ENCODE peak calls at places on chromosomes 1 and 21, in five cellular contexts. S is ovary; C is psoas muscle; B is CD8-positive, alpha-beta T cell; H is lower lobe of right lung. N is an unnamed sample. For H3K9me3, the result is how much of the 10 kb centered on the place peaks cover.

GRCh38 chr1:93815738-93816110 is 63.3 kb downstream of the DNTTIP2 start:
- DNase-seq in B (no peak), H (no peak), C (no peak), S (no peak), N (no peak)

GRCh38 chr1:35223109-35223630 is 30.2 kb upstream of the SFPQ start:
- DNase-seq in H (no peak), B (no peak), S (no peak), C (no peak), N (no peak)

GRCh38 chr1:59967141-59967697 is 40.6 kb upstream of the CYP2J2 start:
- DNase-seq in C (no peak), B (no peak), S (no peak), H (no peak), N (no peak)

GRCh38 chr1:205396972-205397616 is 24.8 kb downstream of the LEMD1 start:
- DNase-seq in C (no peak), B (no peak), S (no peak), H (no peak), N (no peak)

GRCh38 chr1:245657371-245657770 is 502.6 kb downstream of the KIF26B start:
- DNase-seq in B (no peak), S (no peak), C (no peak), H (no peak), N (no peak)

GRCh38 chr1:196180847-196181593 is 427.2 kb downstream of the KCNT2 start:
- DNase-seq in C (no peak), B (no peak), H (no peak), S (no peak), N (no peak)

GRCh38 chr1:180815188-180815587 is 97.5 kb upstream of the KIAA1614 start:
- DNase-seq in B (no peak), C (no peak), S (no peak), H (no peak), N (no peak)

GRCh38 chr21:21291883-21292569 is 293.8 kb downstream of the NCAM2 start:
- DNase-seq in S (no peak), H (no peak), B (no peak), C (no peak), N (no peak)

GRCh38 chr1:113804421-113805255 is 7.6 kb downstream of the RSBN1 start:
- DNase-seq in B (no peak), H (no peak), S (no peak), C (no peak), N (no peak)

GRCh38 chr1:63423649-63424048 is 56.2 kb downstream of the ALG6 start:
- DNase-seq in H (no peak), B (no peak), C (no peak), S (no peak), N (no peak)

GRCh38 chr1:1748686-1749321 is 24.6 kb upstream of the CDK11A start:
- DNase-seq in B (no peak), H (no peak), S (no peak), C (no peak), N (no peak)

GRCh38 chr1:113768916-113769598 is 9.8 kb upstream of the PHTF1 start:
- DNase-seq in H (no peak), C (no peak), B (no peak), S (no peak), N (no peak)

GRCh38 chr21:39911286-39911685 is 44.0 kb downstream of the PCP4 start:
- DNase-seq in S (no peak), H (no peak), B (no peak), C (no peak), N (no peak)

DNA sequence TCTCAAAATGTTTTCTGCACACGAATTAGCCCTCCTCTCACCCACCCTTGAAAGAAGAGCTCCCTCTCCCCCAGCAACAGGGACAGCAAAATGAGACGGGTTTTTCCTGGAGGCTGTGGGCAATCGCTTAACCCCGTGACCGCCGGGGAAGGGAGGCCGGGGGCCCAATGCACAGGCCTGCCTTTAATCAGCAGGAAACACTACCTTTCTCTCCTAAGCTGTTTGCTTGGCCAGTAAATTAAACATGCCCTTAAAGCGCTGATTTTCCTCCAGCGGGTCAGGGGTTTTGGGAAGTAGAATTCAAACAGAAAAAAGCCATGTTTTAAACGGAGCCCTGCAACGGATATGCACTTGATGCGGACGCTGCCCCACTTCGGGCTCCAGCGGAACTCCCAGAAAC is 114.4 kb downstream of the PRDM16 start:
- DNase-seq in H (no peak), S (no peak), B (no peak), C (no peak), N (no peak)
- H3K9me3 ChIP-seq in H (under half), S (under half), B (under half), C (under half), N (under half)

GRCh38 chr1:164456272-164456671 is 102.7 kb upstream of the PBX1 start:
- DNase-seq in B (no peak), H (no peak), S (no peak), C (no peak), N (no peak)

GRCh38 chr1:164452549-164452948 is 106.4 kb upstream of the PBX1 start:
- DNase-seq in H (no peak), S (no peak), B (no peak), C (no peak), N (no peak)
- H3K9me3 ChIP-seq in H (under half), S (under half), B (under half), C (under half), N (under half)

GRCh38 chr21:10640446-10640845 is 119.1 kb downstream of the TPTE start:
- DNase-seq in C (no peak), H (no peak), S (no peak), B (no peak), N (no peak)

GRCh38 chr21:10639123-10639522 is 117.7 kb downstream of the TPTE start:
- DNase-seq in C (no peak), B (no peak), S (no peak), H (no peak), N (no peak)

GRCh38 chr21:10641107-10641506 is 119.7 kb downstream of the TPTE start:
- DNase-seq in B (no peak), C (no peak), S (no peak), H (no peak), N (no peak)
- H3K9me3 ChIP-seq in B (under half), C (under half), S (under half), H (under half), N (under half)

DNA sequence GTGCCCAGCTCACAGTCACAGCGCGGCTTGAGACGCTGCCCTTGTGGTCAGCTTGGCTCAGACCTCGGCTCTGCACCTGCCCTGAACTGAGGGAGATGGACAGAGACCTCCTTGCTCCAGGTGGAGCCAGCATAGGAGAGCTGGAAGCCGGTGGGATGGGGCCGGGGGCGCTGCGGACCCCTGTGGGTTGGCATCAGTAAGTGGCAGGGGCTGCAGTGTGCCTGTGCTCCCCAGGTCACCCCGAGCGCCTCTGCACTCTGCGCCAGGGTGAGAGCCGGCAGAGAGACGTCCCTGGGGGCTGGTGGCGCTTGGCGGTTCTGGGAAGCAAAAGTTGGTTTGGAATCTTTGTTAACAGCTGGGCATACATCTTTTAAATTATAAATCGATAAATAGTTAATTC is 105.6 kb upstream of the TTC34 start:
- DNase-seq in B (no peak), C (no peak), H (no peak), S (no peak), N (no peak)
- H3K9me3 ChIP-seq in B (under half), C (under half), H (under half), S (under half), N (under half)